ENCODE peak calls at places on chromosomes 6 and 20, in five cellular contexts. One of them, this sample, is unnamed.

GRCh38 chr20:2749343-2749950 is 51.0 kb downstream of the CPXM1 start:
- DNase-seq in germinal center: no peak
- DNase-seq in HEK293T: no peak
- DNase-seq in activated T-helper 9 cell treated with anti-CD3 and anti-CD28 coated beads, Interleukin-2, amount 50 U/mL, for 16 hours: no peak
- DNase-seq in naive B cell: no peak
- DNase-seq in this sample: no peak

GRCh38 chr20:2538931-2539330 is 2.6 kb downstream of the TMC2 start:
- DNase-seq in germinal center: no peak
- DNase-seq in HEK293T: no peak
- DNase-seq in activated T-helper 9 cell treated with anti-CD3 and anti-CD28 coated beads, Interleukin-2, amount 50 U/mL, for 16 hours: no peak
- DNase-seq in naive B cell: no peak
- DNase-seq in this sample: no peak

GRCh38 chr6:85824329-85824728 is 181.6 kb upstream of the SYNCRIP start:
- DNase-seq in germinal center: no peak
- DNase-seq in HEK293T: no peak
- DNase-seq in activated T-helper 9 cell treated with anti-CD3 and anti-CD28 coated beads, Interleukin-2, amount 50 U/mL, for 16 hours: no peak
- DNase-seq in naive B cell: no peak
- DNase-seq in this sample: peak

GRCh38 chr6:39226606-39227300 is 2.5 kb downstream of the KCNK5 start:
- DNase-seq in germinal center: no peak
- DNase-seq in HEK293T: no peak
- DNase-seq in activated T-helper 9 cell treated with anti-CD3 and anti-CD28 coated beads, Interleukin-2, amount 50 U/mL, for 16 hours: no peak
- DNase-seq in naive B cell: no peak
- DNase-seq in this sample: no peak

GRCh38 chr20:52103911-52104545 is 87.6 kb downstream of the ZFP64 start:
- DNase-seq in germinal center: no peak
- DNase-seq in HEK293T: peak
- DNase-seq in activated T-helper 9 cell treated with anti-CD3 and anti-CD28 coated beads, Interleukin-2, amount 50 U/mL, for 16 hours: no peak
- DNase-seq in naive B cell: no peak
- DNase-seq in this sample: no peak

GRCh38 chr6:152698692-152699091 is 995 bp downstream of the MYCT1 start:
- DNase-seq in germinal center: no peak
- DNase-seq in HEK293T: no peak
- DNase-seq in activated T-helper 9 cell treated with anti-CD3 and anti-CD28 coated beads, Interleukin-2, amount 50 U/mL, for 16 hours: no peak
- DNase-seq in naive B cell: no peak
- DNase-seq in this sample: no peak

GRCh38 chr6:105170066-105170465 is 9.7 kb downstream of the POPDC3 start:
- DNase-seq in germinal center: no peak
- DNase-seq in HEK293T: no peak
- DNase-seq in activated T-helper 9 cell treated with anti-CD3 and anti-CD28 coated beads, Interleukin-2, amount 50 U/mL, for 16 hours: no peak
- DNase-seq in naive B cell: no peak
- DNase-seq in this sample: no peak

GRCh38 chr6:2542101-2542857 is 208.4 kb downstream of the MYLK4 start:
- DNase-seq in germinal center: no peak
- DNase-seq in HEK293T: no peak
- DNase-seq in activated T-helper 9 cell treated with anti-CD3 and anti-CD28 coated beads, Interleukin-2, amount 50 U/mL, for 16 hours: no peak
- DNase-seq in naive B cell: no peak
- DNase-seq in this sample: no peak

GRCh38 chr6:26501482-26501986 is 1.4 kb downstream of the BTN1A1 start:
- DNase-seq in germinal center: peak
- DNase-seq in HEK293T: no peak
- DNase-seq in activated T-helper 9 cell treated with anti-CD3 and anti-CD28 coated beads, Interleukin-2, amount 50 U/mL, for 16 hours: peak
- DNase-seq in naive B cell: peak
- DNase-seq in this sample: no peak

GRCh38 chr20:17627101-17627950 is 54.7 kb downstream of the RRBP1 start:
- DNase-seq in germinal center: no peak
- DNase-seq in HEK293T: no peak
- DNase-seq in activated T-helper 9 cell treated with anti-CD3 and anti-CD28 coated beads, Interleukin-2, amount 50 U/mL, for 16 hours: no peak
- DNase-seq in naive B cell: no peak
- DNase-seq in this sample: no peak

GRCh38 chr6:116363759-116364158 is 7.0 kb upstream of the DSE start:
- DNase-seq in germinal center: no peak
- DNase-seq in HEK293T: no peak
- DNase-seq in activated T-helper 9 cell treated with anti-CD3 and anti-CD28 coated beads, Interleukin-2, amount 50 U/mL, for 16 hours: no peak
- DNase-seq in naive B cell: peak
- DNase-seq in this sample: no peak

GRCh38 chr20:10610266-10610665 is 63.5 kb downstream of the JAG1 start:
- DNase-seq in germinal center: no peak
- DNase-seq in HEK293T: no peak
- DNase-seq in activated T-helper 9 cell treated with anti-CD3 and anti-CD28 coated beads, Interleukin-2, amount 50 U/mL, for 16 hours: no peak
- DNase-seq in naive B cell: no peak
- DNase-seq in this sample: no peak

GRCh38 chr20:57094171-57094891 is 172.1 kb downstream of the BMP7 start:
- DNase-seq in germinal center: no peak
- DNase-seq in HEK293T: no peak
- DNase-seq in activated T-helper 9 cell treated with anti-CD3 and anti-CD28 coated beads, Interleukin-2, amount 50 U/mL, for 16 hours: no peak
- DNase-seq in naive B cell: no peak
- DNase-seq in this sample: no peak

GRCh38 chr6:50120300-50120699 is 70.6 kb upstream of the DEFB112 start:
- DNase-seq in germinal center: no peak
- DNase-seq in HEK293T: no peak
- DNase-seq in activated T-helper 9 cell treated with anti-CD3 and anti-CD28 coated beads, Interleukin-2, amount 50 U/mL, for 16 hours: no peak
- DNase-seq in naive B cell: no peak
- DNase-seq in this sample: no peak

GRCh38 chr6:35327349-35328027 is 14.9 kb upstream of the PPARD start:
- DNase-seq in germinal center: peak
- DNase-seq in HEK293T: peak
- DNase-seq in activated T-helper 9 cell treated with anti-CD3 and anti-CD28 coated beads, Interleukin-2, amount 50 U/mL, for 16 hours: peak
- DNase-seq in naive B cell: peak
- DNase-seq in this sample: peak

GRCh38 chr6:140494321-140495085 is 1120.1 kb upstream of the CITED2 start:
- DNase-seq in germinal center: no peak
- DNase-seq in HEK293T: no peak
- DNase-seq in activated T-helper 9 cell treated with anti-CD3 and anti-CD28 coated beads, Interleukin-2, amount 50 U/mL, for 16 hours: no peak
- DNase-seq in naive B cell: no peak
- DNase-seq in this sample: no peak

GRCh38 chr20:62595491-62595890 is 46.8 kb upstream of the SLCO4A1 start:
- DNase-seq in germinal center: no peak
- DNase-seq in HEK293T: peak
- DNase-seq in activated T-helper 9 cell treated with anti-CD3 and anti-CD28 coated beads, Interleukin-2, amount 50 U/mL, for 16 hours: no peak
- DNase-seq in naive B cell: no peak
- DNase-seq in this sample: no peak

GRCh38 chr6:170210026-170210390 is 80.9 kb downstream of the DLL1 start:
- DNase-seq in germinal center: no peak
- DNase-seq in HEK293T: no peak
- DNase-seq in activated T-helper 9 cell treated with anti-CD3 and anti-CD28 coated beads, Interleukin-2, amount 50 U/mL, for 16 hours: no peak
- DNase-seq in naive B cell: no peak
- DNase-seq in this sample: no peak

GRCh38 chr6:80181352-80182081 is 75.0 kb downstream of the BCKDHB start:
- DNase-seq in germinal center: no peak
- DNase-seq in HEK293T: no peak
- DNase-seq in activated T-helper 9 cell treated with anti-CD3 and anti-CD28 coated beads, Interleukin-2, amount 50 U/mL, for 16 hours: no peak
- DNase-seq in naive B cell: no peak
- DNase-seq in this sample: no peak

GRCh38 chr20:24949756-24950127 is 673 bp downstream of the CST7 start:
- DNase-seq in germinal center: no peak
- DNase-seq in HEK293T: no peak
- DNase-seq in activated T-helper 9 cell treated with anti-CD3 and anti-CD28 coated beads, Interleukin-2, amount 50 U/mL, for 16 hours: no peak
- DNase-seq in naive B cell: no peak
- DNase-seq in this sample: no peak

GRCh38 chr6:130395164-130395563 is 29.3 kb downstream of the TMEM200A start:
- DNase-seq in germinal center: no peak
- DNase-seq in HEK293T: no peak
- DNase-seq in activated T-helper 9 cell treated with anti-CD3 and anti-CD28 coated beads, Interleukin-2, amount 50 U/mL, for 16 hours: no peak
- DNase-seq in naive B cell: no peak
- DNase-seq in this sample: no peak

GRCh38 chr6:108174371-108175175 is 8.8 kb downstream of the NR2E1 start:
- DNase-seq in germinal center: no peak
- DNase-seq in HEK293T: no peak
- DNase-seq in activated T-helper 9 cell treated with anti-CD3 and anti-CD28 coated beads, Interleukin-2, amount 50 U/mL, for 16 hours: no peak
- DNase-seq in naive B cell: no peak
- DNase-seq in this sample: no peak

GRCh38 chr6:47780510-47781356 is 1.1 kb upstream of the OPN5 start:
- DNase-seq in germinal center: peak
- DNase-seq in HEK293T: peak
- DNase-seq in activated T-helper 9 cell treated with anti-CD3 and anti-CD28 coated beads, Interleukin-2, amount 50 U/mL, for 16 hours: no peak
- DNase-seq in naive B cell: peak
- DNase-seq in this sample: peak

GRCh38 chr6:8268606-8269005 is 166.3 kb upstream of the EEF1E1 start:
- DNase-seq in germinal center: no peak
- DNase-seq in HEK293T: no peak
- DNase-seq in activated T-helper 9 cell treated with anti-CD3 and anti-CD28 coated beads, Interleukin-2, amount 50 U/mL, for 16 hours: no peak
- DNase-seq in naive B cell: no peak
- DNase-seq in this sample: no peak

GRCh38 chr20:63116412-63117106 is 99.4 kb downstream of the YTHDF1 start:
- DNase-seq in germinal center: no peak
- DNase-seq in HEK293T: peak
- DNase-seq in activated T-helper 9 cell treated with anti-CD3 and anti-CD28 coated beads, Interleukin-2, amount 50 U/mL, for 16 hours: no peak
- DNase-seq in naive B cell: no peak
- DNase-seq in this sample: no peak

GRCh38 chr6:123994891-123995635 is 191.4 kb downstream of the NKAIN2 start:
- DNase-seq in germinal center: no peak
- DNase-seq in HEK293T: no peak
- DNase-seq in activated T-helper 9 cell treated with anti-CD3 and anti-CD28 coated beads, Interleukin-2, amount 50 U/mL, for 16 hours: no peak
- DNase-seq in naive B cell: no peak
- DNase-seq in this sample: no peak

GRCh38 chr6:71383476-71383875 is 94.9 kb downstream of the OGFRL1 start:
- DNase-seq in germinal center: no peak
- DNase-seq in HEK293T: no peak
- DNase-seq in activated T-helper 9 cell treated with anti-CD3 and anti-CD28 coated beads, Interleukin-2, amount 50 U/mL, for 16 hours: no peak
- DNase-seq in naive B cell: no peak
- DNase-seq in this sample: no peak